ENCODE peak calls at places on chromosomes 1 and 21, in five cellular contexts. R is neural progenitor cell, B is WERI-Rb-1, Z is astrocyte of the spinal cord, N is IMR-90. K is an unnamed sample.

GRCh38 chr1:178238722-178239510 is 145.0 kb downstream of the RASAL2 start:
- DNase-seq in R (no peak), B (no peak), Z (peak), N (peak), K (peak)

GRCh38 chr1:241640867-241641542 is 836 bp upstream of the CHML start:
- DNase-seq in R (no peak), B (no peak), Z (no peak), N (no peak), K (no peak)

GRCh38 chr1:186033744-186034345 is 299.7 kb downstream of the HMCN1 start:
- DNase-seq in R (no peak), B (no peak), Z (peak), N (peak), K (peak)

GRCh38 chr1:201759194-201759814 is 69.7 kb upstream of the IPO9 start:
- DNase-seq in R (no peak), B (no peak), Z (peak), N (peak), K (peak)

GRCh38 chr1:223248787-223249175 is 105.7 kb upstream of the TLR5 start:
- DNase-seq in R (no peak), B (no peak), Z (no peak), N (no peak), K (no peak)

GRCh38 chr1:54460346-54460745 is 54.2 kb upstream of the SSBP3 start:
- DNase-seq in R (no peak), B (peak), Z (no peak), N (no peak), K (no peak)

GRCh38 chr21:31298618-31299269 is 45.3 kb downstream of the TIAM1 start:
- DNase-seq in R (no peak), B (no peak), Z (peak), N (no peak), K (peak)

GRCh38 chr1:100323428-100324106 is 28.7 kb upstream of the CDC14A start:
- DNase-seq in R (no peak), B (no peak), Z (no peak), N (no peak), K (peak)

DNA sequence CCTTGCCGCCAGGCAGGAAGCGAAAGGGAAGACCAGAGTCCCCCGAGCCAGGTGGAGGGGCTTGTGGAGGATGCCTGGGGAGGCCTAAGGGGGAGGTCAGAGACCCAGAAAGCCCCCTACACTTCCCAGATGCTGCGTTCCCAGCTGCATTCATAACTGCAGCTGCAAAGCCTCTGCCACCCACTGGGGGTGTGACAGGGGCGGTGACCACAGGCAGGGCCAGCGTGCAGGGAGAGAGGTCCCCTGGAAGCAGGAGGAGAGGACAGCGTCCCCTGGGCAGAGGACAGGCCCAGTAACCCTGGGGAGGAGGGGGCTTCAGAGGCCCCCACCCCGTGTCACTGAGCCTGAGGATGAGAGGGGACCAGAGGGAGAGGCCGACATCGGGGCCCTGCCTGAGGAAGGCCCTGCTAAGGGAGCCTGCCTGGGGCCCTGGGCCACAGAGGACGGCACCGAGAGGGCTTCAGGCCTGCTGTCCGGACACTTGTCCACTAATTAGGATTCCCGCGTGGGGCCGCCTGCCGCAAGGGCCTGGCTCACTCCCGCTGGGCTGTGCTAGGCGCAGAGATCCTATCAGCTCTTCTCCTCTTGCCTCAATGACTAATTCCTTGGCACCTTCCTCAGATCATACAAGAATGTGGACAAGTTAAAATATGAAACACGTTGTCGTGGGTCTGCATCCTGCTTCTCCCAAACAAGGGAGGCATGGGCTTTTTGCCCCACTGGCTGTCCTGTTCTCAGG is 49.1 kb upstream of the CCDC27 start:
- DNase-seq in R (peak), B (no peak), Z (no peak), N (peak), K (peak)
- TF ChIP-seq CTCF in R (peak), B (no peak), Z (no peak), N (no peak), K (peak)

DNA sequence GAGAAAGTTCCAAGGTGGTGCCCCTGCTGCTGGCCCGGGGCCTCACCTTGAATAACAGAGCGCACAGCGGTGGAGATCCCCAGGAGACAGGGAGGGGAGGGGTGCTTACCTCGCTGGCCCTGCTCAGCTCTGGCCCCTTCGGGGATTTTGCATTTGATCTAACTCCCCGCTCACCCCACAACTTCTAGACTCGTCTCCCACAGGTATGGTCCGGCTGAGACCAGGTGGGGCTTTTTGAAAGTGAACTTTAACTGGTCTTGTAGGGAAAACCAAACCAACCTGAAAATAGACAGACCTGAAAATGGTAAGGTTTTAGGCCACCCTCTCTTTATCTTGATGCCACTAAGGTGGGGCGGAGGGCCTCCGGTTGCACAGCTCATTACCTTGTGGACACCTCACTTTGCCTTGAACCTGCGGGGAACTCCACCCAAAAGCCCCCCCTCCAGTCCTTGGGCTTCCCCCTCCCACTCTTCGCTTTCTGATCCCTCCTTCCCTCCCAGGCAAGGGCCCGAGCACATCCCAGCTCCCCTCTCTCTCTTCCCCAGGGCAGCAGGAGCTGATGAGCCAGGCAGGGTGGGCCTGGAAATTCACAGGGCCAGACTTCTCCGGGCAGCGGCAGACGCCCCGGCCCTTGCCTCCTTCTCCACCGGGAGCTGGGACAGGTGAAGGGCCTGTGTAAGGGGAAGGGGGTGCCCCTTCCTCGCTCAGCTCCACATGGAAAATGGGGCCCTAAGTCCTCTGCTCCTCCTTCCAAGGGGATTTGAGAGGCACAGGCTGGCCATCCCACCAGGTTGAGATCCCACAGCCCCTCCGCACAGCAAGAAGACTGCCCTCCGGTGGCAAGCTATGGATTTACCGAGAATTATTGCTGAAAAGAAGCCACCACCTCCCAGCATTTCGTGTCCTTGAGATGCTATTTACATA is 16.1 kb downstream of the TNFRSF8 start:
- DNase-seq in R (peak), B (peak), Z (peak), N (peak), K (peak)
- H3K4me3 ChIP-seq in R (no peak), B (no peak), Z (no peak), N (no peak), K (no peak)

GRCh38 chr1:15418811-15419515 is 9.3 kb downstream of the EFHD2 start:
- DNase-seq in R (no peak), B (no peak), Z (no peak), N (no peak), K (no peak)
- TF ChIP-seq CTCF in R (no peak), B (no peak), Z (no peak), N (no peak), K (no peak)

GRCh38 chr1:65308781-65309316 is 494 bp upstream of the DNAJC6 start:
- DNase-seq in R (no peak), B (no peak), Z (no peak), N (no peak), K (no peak)

GRCh38 chr1:65310078-65310587 is 790 bp downstream of the DNAJC6 start:
- DNase-seq in R (no peak), B (peak), Z (no peak), N (no peak), K (no peak)

DNA sequence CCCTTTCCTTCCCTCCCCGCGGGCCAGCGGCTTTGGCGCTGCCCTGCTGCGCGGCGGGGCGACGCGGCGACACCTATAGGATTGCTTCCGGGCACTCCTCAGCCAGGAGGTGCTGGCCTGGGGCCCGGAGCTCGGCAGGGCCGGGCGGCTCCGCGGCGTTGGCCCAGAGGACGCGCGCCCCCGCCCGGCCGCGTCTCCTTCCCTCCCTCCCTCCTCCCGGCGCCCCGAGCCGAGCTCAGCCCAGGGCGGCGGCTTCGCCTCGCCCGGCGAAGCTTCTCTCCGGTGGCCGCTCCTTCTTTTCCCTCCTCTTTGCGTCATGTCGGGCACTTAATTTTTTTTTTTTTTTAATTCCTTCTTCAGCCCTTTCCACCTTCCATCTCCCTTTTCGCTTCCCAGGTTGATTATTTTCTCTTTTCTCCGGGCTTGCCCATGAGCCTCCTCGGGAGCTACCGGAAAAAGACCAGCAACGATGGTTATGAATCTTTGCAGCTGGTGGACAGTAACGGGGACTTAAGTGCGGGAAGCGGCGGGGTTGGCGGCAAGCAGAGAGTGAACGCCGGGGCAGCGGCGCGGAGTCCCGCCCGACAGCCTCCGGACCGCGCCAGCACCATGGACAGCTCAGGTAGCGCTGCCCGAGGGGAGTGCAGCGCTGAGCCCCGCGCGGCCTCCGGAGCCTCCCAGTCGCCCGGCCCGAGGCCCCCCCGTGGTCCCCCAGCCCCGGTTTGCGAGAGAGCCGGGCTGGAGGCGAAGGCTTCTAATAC is at the start of gene DNAJC6:
- DNase-seq in R (peak), B (peak), Z (peak), N (peak), K (peak)
- H3K4me3 ChIP-seq in R (peak), B (peak), Z (peak), N (peak), K (peak)

DNA sequence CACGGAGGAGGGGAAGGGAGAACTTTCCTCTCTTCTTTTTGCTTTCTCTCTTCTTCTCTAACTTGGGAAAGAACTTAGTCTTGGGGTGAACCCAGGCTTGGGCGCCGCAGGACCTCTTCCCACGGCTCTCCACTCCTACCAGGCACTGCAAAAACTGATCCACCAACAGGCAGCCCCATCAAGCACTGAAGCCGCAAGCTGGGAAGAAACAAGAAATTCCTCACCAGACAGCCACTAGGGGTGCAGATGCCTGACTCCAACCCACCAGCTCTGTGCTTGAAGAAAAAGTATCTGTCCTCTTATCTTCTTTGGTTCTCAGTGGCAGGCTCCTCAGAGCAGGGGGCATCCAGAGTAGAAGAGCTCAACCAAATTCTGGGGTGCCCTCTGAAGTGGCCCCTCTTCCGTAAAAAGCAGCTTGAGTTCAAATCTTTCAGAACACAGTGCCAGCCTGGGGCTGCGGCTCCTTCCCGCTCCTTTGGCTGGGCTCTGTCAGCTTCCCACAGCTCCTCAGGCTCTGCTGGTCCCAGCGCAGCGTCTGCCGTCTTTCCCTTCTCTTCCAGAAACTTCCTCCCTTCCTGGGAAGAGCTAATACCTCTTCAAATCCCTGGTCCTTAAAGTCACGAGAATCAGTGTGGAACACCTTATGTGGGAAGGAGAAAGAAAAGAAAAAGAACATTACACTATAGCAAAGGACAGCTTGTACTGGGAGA is 2.4 kb downstream of the SLC41A1 start:
- DNase-seq in R (peak), B (no peak), Z (peak), N (no peak), K (peak)
- TF ChIP-seq CTCF in R (peak), B (peak), Z (peak), N (peak), K (peak)

GRCh38 chr1:227728059-227728891 is 6.8 kb downstream of the JMJD4 start:
- DNase-seq in R (peak), B (peak), Z (peak), N (peak), K (peak)
- H3K4me3 ChIP-seq in R (peak), B (peak), Z (peak), N (peak), K (peak)

GRCh38 chr1:168092566-168093355 is 44.0 kb downstream of the GPR161 start:
- DNase-seq in R (peak), B (no peak), Z (no peak), N (no peak), K (peak)
- TF ChIP-seq CTCF in R (peak), B (peak), Z (peak), N (peak), K (peak)

GRCh38 chr1:65791860-65792670 is 630 bp upstream of the PDE4B start:
- DNase-seq in R (peak), B (peak), Z (peak), N (peak), K (no peak)
- H3K4me3 ChIP-seq in R (peak), B (peak), Z (peak), N (peak), K (peak)

GRCh38 chr1:118461154-118461553 is 276.1 kb upstream of the SPAG17 start:
- DNase-seq in R (peak), B (no peak), Z (no peak), N (no peak), K (no peak)
- TF ChIP-seq CTCF in R (peak), B (peak), Z (peak), N (no peak), K (peak)